ENCODE peak calls at places on chromosomes 16 and 17, in six cellular contexts. One of them, this sample, is unnamed.

GRCh38 chr17:73210002-73210678 is 17.3 kb downstream of the COG1 start:
- DNase-seq in right atrium auricular region: no peak
- DNase-seq in AG04450: no peak
- DNase-seq in small intestine: no peak
- DNase-seq in RWPE1: peak; percentile 29
- DNase-seq in SJSA1: no peak
- DNase-seq in this sample: no peak

GRCh38 chr16:31213877-31214704 is at the start of gene TRIM72:
- DNase-seq in right atrium auricular region: no peak
- DNase-seq in AG04450: no peak
- DNase-seq in small intestine: no peak
- DNase-seq in RWPE1: no peak
- DNase-seq in SJSA1: no peak
- DNase-seq in this sample: no peak

GRCh38 chr16:63883091-63883490 is 1238.8 kb downstream of the CDH11 start:
- DNase-seq in right atrium auricular region: no peak
- DNase-seq in AG04450: no peak
- DNase-seq in small intestine: no peak
- DNase-seq in RWPE1: no peak
- DNase-seq in SJSA1: no peak
- DNase-seq in this sample: no peak

GRCh38 chr16:89499767-89500166 is 8.4 kb upstream of the SPG7 start:
- DNase-seq in right atrium auricular region: no peak
- DNase-seq in AG04450: no peak
- DNase-seq in small intestine: no peak
- DNase-seq in RWPE1: no peak
- DNase-seq in SJSA1: no peak
- DNase-seq in this sample: no peak

GRCh38 chr17:27319536-27320221 is 25.8 kb downstream of the WSB1 start:
- DNase-seq in right atrium auricular region: no peak
- DNase-seq in AG04450: no peak
- DNase-seq in small intestine: peak; percentile 28
- DNase-seq in RWPE1: no peak
- DNase-seq in SJSA1: no peak
- DNase-seq in this sample: peak; percentile 92

GRCh38 chr16:70781800-70782199 is 19.2 kb downstream of the VAC14 start:
- DNase-seq in right atrium auricular region: no peak
- DNase-seq in AG04450: no peak
- DNase-seq in small intestine: no peak
- DNase-seq in RWPE1: no peak
- DNase-seq in SJSA1: no peak
- DNase-seq in this sample: no peak

GRCh38 chr17:81193470-81194224 is 27.6 kb upstream of the AATK start:
- DNase-seq in right atrium auricular region: no peak
- DNase-seq in AG04450: no peak
- DNase-seq in small intestine: no peak
- DNase-seq in RWPE1: no peak
- DNase-seq in SJSA1: no peak
- DNase-seq in this sample: no peak

GRCh38 chr17:78252111-78252634 is 20.7 kb downstream of the TMEM235 start:
- DNase-seq in right atrium auricular region: no peak
- DNase-seq in AG04450: no peak
- DNase-seq in small intestine: peak; percentile 66
- DNase-seq in RWPE1: no peak
- DNase-seq in SJSA1: no peak
- DNase-seq in this sample: no peak

GRCh38 chr16:50842013-50842505 is 100.2 kb downstream of the CYLD start:
- DNase-seq in right atrium auricular region: no peak
- DNase-seq in AG04450: no peak
- DNase-seq in small intestine: no peak
- DNase-seq in RWPE1: no peak
- DNase-seq in SJSA1: peak; percentile 32
- DNase-seq in this sample: no peak

GRCh38 chr17:39231587-39232551 is 6.1 kb upstream of the STAC2 start:
- DNase-seq in right atrium auricular region: no peak
- DNase-seq in AG04450: no peak
- DNase-seq in small intestine: no peak
- DNase-seq in RWPE1: no peak
- DNase-seq in SJSA1: no peak
- DNase-seq in this sample: no peak

GRCh38 chr17:48499743-48500434 is 30.9 kb downstream of the HOXB1 start:
- DNase-seq in right atrium auricular region: no peak
- DNase-seq in AG04450: no peak
- DNase-seq in small intestine: no peak
- DNase-seq in RWPE1: no peak
- DNase-seq in SJSA1: no peak
- DNase-seq in this sample: no peak

GRCh38 chr17:78112508-78113471 is 15.8 kb downstream of the TMC6 start:
- DNase-seq in right atrium auricular region: peak; percentile 79
- DNase-seq in AG04450: no peak
- DNase-seq in small intestine: peak; percentile 68
- DNase-seq in RWPE1: peak; percentile 73
- DNase-seq in SJSA1: peak; percentile 83
- DNase-seq in this sample: no peak

GRCh38 chr17:50843150-50843905 is 7.9 kb downstream of the WFIKKN2 start:
- DNase-seq in right atrium auricular region: no peak
- DNase-seq in AG04450: no peak
- DNase-seq in small intestine: no peak
- DNase-seq in RWPE1: no peak
- DNase-seq in SJSA1: peak; percentile 40
- DNase-seq in this sample: no peak
- H3K27ac ChIP-seq in right atrium auricular region: no peak overlapping the region
- H3K27ac ChIP-seq in AG04450: no peak overlapping the region
- H3K27ac ChIP-seq in small intestine: no peak overlapping the region
- H3K27ac ChIP-seq in RWPE1: no peak overlapping the region
- H3K27ac ChIP-seq in SJSA1: no peak overlapping the region
- H3K27ac ChIP-seq in this sample: no peak overlapping the region

GRCh38 chr17:42806249-42806648 is 7.6 kb downstream of the CNTD1 start:
- DNase-seq in right atrium auricular region: no peak
- DNase-seq in AG04450: no peak
- DNase-seq in small intestine: peak; percentile 89
- DNase-seq in RWPE1: no peak
- DNase-seq in SJSA1: no peak
- DNase-seq in this sample: no peak
- H3K27ac ChIP-seq in right atrium auricular region: no peak overlapping the region
- H3K27ac ChIP-seq in AG04450: no peak overlapping the region
- H3K27ac ChIP-seq in small intestine: no peak overlapping the region
- H3K27ac ChIP-seq in RWPE1: no peak overlapping the region
- H3K27ac ChIP-seq in SJSA1: no peak overlapping the region
- H3K27ac ChIP-seq in this sample: peak overlapping the region; percentile 74

GRCh38 chr17:28906276-28907051 is 3.6 kb upstream of the DHRS13 start:
- DNase-seq in right atrium auricular region: no peak
- DNase-seq in AG04450: no peak
- DNase-seq in small intestine: no peak
- DNase-seq in RWPE1: no peak
- DNase-seq in SJSA1: no peak
- DNase-seq in this sample: no peak

GRCh38 chr17:28907052-28907438 is 4.2 kb upstream of the DHRS13 start:
- DNase-seq in right atrium auricular region: no peak
- DNase-seq in AG04450: no peak
- DNase-seq in small intestine: no peak
- DNase-seq in RWPE1: peak; percentile 20
- DNase-seq in SJSA1: no peak
- DNase-seq in this sample: no peak

GRCh38 chr17:28901866-28902818 is 737 bp downstream of the DHRS13 start:
- DNase-seq in right atrium auricular region: no peak
- DNase-seq in AG04450: no peak
- DNase-seq in small intestine: peak; percentile 53
- DNase-seq in RWPE1: peak; percentile 24
- DNase-seq in SJSA1: no peak
- DNase-seq in this sample: no peak

GRCh38 chr17:28902819-28903545 is at the start of gene DHRS13:
- DNase-seq in right atrium auricular region: peak; percentile 72
- DNase-seq in AG04450: peak; percentile 57
- DNase-seq in small intestine: peak; percentile 95
- DNase-seq in RWPE1: peak; percentile 85
- DNase-seq in SJSA1: peak; percentile 90
- DNase-seq in this sample: peak; percentile 92

GRCh38 chr17:28904800-28905199 is 1.9 kb upstream of the DHRS13 start:
- DNase-seq in right atrium auricular region: no peak
- DNase-seq in AG04450: no peak
- DNase-seq in small intestine: no peak
- DNase-seq in RWPE1: no peak
- DNase-seq in SJSA1: no peak
- DNase-seq in this sample: no peak
- H3K27ac ChIP-seq in right atrium auricular region: no peak overlapping the region
- H3K27ac ChIP-seq in AG04450: no peak overlapping the region
- H3K27ac ChIP-seq in small intestine: no peak overlapping the region
- H3K27ac ChIP-seq in RWPE1: peak overlapping the region; percentile 90
- H3K27ac ChIP-seq in SJSA1: no peak overlapping the region
- H3K27ac ChIP-seq in this sample: no peak overlapping the region

GRCh38 chr17:17179371-17179827 is 26.7 kb downstream of the PLD6 start:
- DNase-seq in right atrium auricular region: no peak
- DNase-seq in AG04450: no peak
- DNase-seq in small intestine: no peak
- DNase-seq in RWPE1: no peak
- DNase-seq in SJSA1: no peak
- DNase-seq in this sample: no peak

GRCh38 chr17:17182601-17183136 is 23.5 kb downstream of the PLD6 start:
- DNase-seq in right atrium auricular region: no peak
- DNase-seq in AG04450: no peak
- DNase-seq in small intestine: no peak
- DNase-seq in RWPE1: no peak
- DNase-seq in SJSA1: no peak
- DNase-seq in this sample: no peak

GRCh38 chr17:17180141-17180603 is 26.0 kb downstream of the PLD6 start:
- DNase-seq in right atrium auricular region: no peak
- DNase-seq in AG04450: no peak
- DNase-seq in small intestine: no peak
- DNase-seq in RWPE1: no peak
- DNase-seq in SJSA1: no peak
- DNase-seq in this sample: no peak

GRCh38 chr17:17181666-17182600 is 24.2 kb downstream of the PLD6 start:
- DNase-seq in right atrium auricular region: no peak
- DNase-seq in AG04450: no peak
- DNase-seq in small intestine: no peak
- DNase-seq in RWPE1: no peak
- DNase-seq in SJSA1: no peak
- DNase-seq in this sample: no peak

GRCh38 chr17:17180741-17181525 is 25.2 kb downstream of the PLD6 start:
- DNase-seq in right atrium auricular region: no peak
- DNase-seq in AG04450: no peak
- DNase-seq in small intestine: no peak
- DNase-seq in RWPE1: no peak
- DNase-seq in SJSA1: no peak
- DNase-seq in this sample: no peak
- H3K27ac ChIP-seq in right atrium auricular region: no peak overlapping the region
- H3K27ac ChIP-seq in AG04450: no peak overlapping the region
- H3K27ac ChIP-seq in small intestine: no peak overlapping the region
- H3K27ac ChIP-seq in RWPE1: peak overlapping the region; percentile 13
- H3K27ac ChIP-seq in SJSA1: no peak overlapping the region
- H3K27ac ChIP-seq in this sample: no peak overlapping the region

This sample was measured in esophagus muscularis mucosa.